ENCODE peak calls at places on chromosomes 11 and 22, in seven cellular contexts. O is RWPE2, M is tibial nerve, G is AG04449, R is MCF 10A, S is BE2C, Z is gastrocnemius medialis. T is an unnamed sample.

GRCh38 chr11:70307176-70307575 is 36.7 kb downstream of the PPFIA1 start:
- DNase-seq in O (no peak), S (no peak), Z (no peak), R (peak; percentile 4), G (no peak), M (no peak), T (peak; percentile 60)

GRCh38 chr22:35539487-35539886 is 1.1 kb upstream of the RASD2 start:
- DNase-seq in M (no peak), R (no peak), G (no peak), O (no peak), S (no peak), Z (no peak), T (no peak)

GRCh38 chr11:94791216-94791889 is 23.2 kb downstream of the AMOTL1 start:
- DNase-seq in O (no peak), G (no peak), M (no peak), Z (no peak), R (no peak), S (no peak), T (peak; percentile 71)

GRCh38 chr11:12591706-12592105 is 82.5 kb upstream of the TEAD1 start:
- DNase-seq in Z (no peak), M (no peak), O (no peak), R (no peak), G (no peak), S (peak; percentile 18), T (no peak)

GRCh38 chr11:10351768-10352641 is 47.1 kb downstream of the ADM start:
- DNase-seq in Z (peak; percentile 50), R (peak; percentile 55), O (no peak), S (peak; percentile 20), G (peak; percentile 74), M (no peak), T (peak; percentile 92)

GRCh38 chr22:49827307-49827852 is 293 bp downstream of the BRD1 start:
- DNase-seq in M (no peak), R (no peak), O (no peak), Z (no peak), G (no peak), S (no peak), T (peak; percentile 21)

GRCh38 chr11:47572715-47573255 is 6.0 kb downstream of the KBTBD4 start:
- DNase-seq in M (no peak), O (no peak), S (peak; percentile 43), Z (no peak), G (no peak), R (no peak), T (peak; percentile 43)

GRCh38 chr11:17846852-17847453 is 112.4 kb downstream of the KCNC1 start:
- DNase-seq in Z (peak; percentile 73), S (peak; percentile 19), O (no peak), M (no peak), G (no peak), R (peak; percentile 58), T (peak; percentile 81)

GRCh38 chr11:57302489-57302888 is 22.3 kb downstream of the TNKS1BP1 start:
- DNase-seq in Z (no peak), O (no peak), G (no peak), R (no peak), S (no peak), M (no peak), T (no peak)

GRCh38 chr22:43126506-43127165 is 16.1 kb downstream of the BIK start:
- DNase-seq in G (peak; percentile 38), O (peak; percentile 91), M (no peak), R (peak; percentile 79), Z (no peak), S (no peak), T (peak; percentile 83)

GRCh38 chr11:114384487-114384886 is 15.8 kb downstream of the C11orf71 start:
- DNase-seq in S (no peak), M (no peak), R (no peak), Z (no peak), O (no peak), G (no peak), T (no peak)

GRCh38 chr11:57776101-57776511 is 14.5 kb downstream of the CTNND1 start:
- DNase-seq in O (no peak), G (peak; percentile 78), Z (no peak), R (no peak), M (no peak), S (no peak), T (peak; percentile 74)

GRCh38 chr11:2762451-2762850 is 62.7 kb upstream of the KCNQ1OT1 start:
- DNase-seq in Z (no peak), G (no peak), R (no peak), M (no peak), O (no peak), S (no peak), T (no peak)

GRCh38 chr11:108224366-108224765 is 1.5 kb downstream of the ATM start:
- DNase-seq in M (no peak), Z (no peak), S (no peak), G (no peak), R (no peak), O (no peak), T (no peak)

GRCh38 chr11:9269492-9270030 is 4.4 kb upstream of the DENND5A start:
- DNase-seq in G (no peak), O (no peak), M (no peak), S (no peak), Z (no peak), R (no peak), T (peak; percentile 49)

GRCh38 chr22:30121988-30122387 is 41.7 kb downstream of the HORMAD2 start:
- DNase-seq in G (no peak), Z (no peak), M (no peak), R (no peak), O (no peak), S (no peak), T (no peak)

GRCh38 chr22:27135582-27135981 is 478.2 kb downstream of the MIAT start:
- DNase-seq in Z (no peak), S (no peak), G (no peak), R (peak; percentile 28), M (no peak), O (no peak), T (peak; percentile 65)

GRCh38 chr22:35480143-35480542 is 60.5 kb upstream of the RASD2 start:
- DNase-seq in M (no peak), Z (peak; percentile 48), S (peak; percentile 46), G (no peak), O (no peak), R (no peak), T (no peak)

GRCh38 chr22:42990131-42990838 is 24.7 kb downstream of the PACSIN2 start:
- DNase-seq in R (peak; percentile 91), Z (peak; percentile 75), O (peak; percentile 81), M (no peak), S (no peak), G (peak; percentile 63), T (peak; percentile 87)

GRCh38 chr11:16986434-16987204 is 27.6 kb downstream of the PLEKHA7 start:
- DNase-seq in S (no peak), Z (no peak), R (no peak), M (no peak), O (no peak), G (no peak), T (no peak)

GRCh38 chr22:48639021-48639795 is 1188.5 kb downstream of the BRD1 start:
- DNase-seq in S (no peak), R (no peak), M (no peak), Z (no peak), O (no peak), G (no peak), T (no peak)

GRCh38 chr11:1674194-1674878 is 22.7 kb upstream of the KRTAP5-6 start:
- DNase-seq in O (no peak), R (no peak), M (no peak), S (no peak), Z (no peak), G (no peak), T (no peak)

GRCh38 chr11:123302751-123303195 is 107.7 kb upstream of the CLMP start:
- DNase-seq in O (no peak), M (no peak), G (no peak), R (peak; percentile 9), Z (no peak), S (no peak), T (peak; percentile 55)

GRCh38 chr22:50705219-50705691 is 32.6 kb downstream of the SHANK3 start:
- DNase-seq in M (peak; percentile 20), Z (no peak), R (no peak), G (peak; percentile 16), S (peak; percentile 94), O (peak; percentile 42), T (peak; percentile 87)

GRCh38 chr22:46031561-46031960 is 54.6 kb upstream of the WNT7B start:
- DNase-seq in O (no peak), M (no peak), S (no peak), R (no peak), Z (no peak), G (no peak), T (no peak)

GRCh38 chr22:32527756-32528155 is 53.1 kb downstream of the FBXO7 start:
- DNase-seq in G (no peak), R (no peak), Z (no peak), O (no peak), M (no peak), S (peak; percentile 31), T (no peak)
- TF ChIP-seq CTCF in G (no peak), R (no peak), Z (no peak), O (no peak), M (no peak), S (no peak), T (no peak)

GRCh38 chr22:37019309-37020191 is at the start of the genes MPST and TST:
- DNase-seq in M (peak; percentile 51), S (peak; percentile 89), O (no peak), G (no peak), R (peak; percentile 62), Z (peak; percentile 74), T (peak; percentile 67)
- TF ChIP-seq CTCF in M (no peak), S (no peak), O (peak; percentile 4), G (no peak), R (no peak), Z (peak; percentile 18), T (no peak)

GRCh38 chr11:71372693-71373657 is 75.2 kb downstream of the DHCR7 start:
- DNase-seq in G (no peak), Z (no peak), M (no peak), S (no peak), R (peak; percentile 18), O (no peak), T (peak; percentile 56)
- TF ChIP-seq CTCF in G (peak; percentile 44), Z (no peak), M (peak; percentile 9), S (peak; percentile 11), R (peak; percentile 29), O (peak; percentile 66), T (peak; percentile 64)

GRCh38 chr22:32103648-32104326 is 55.3 kb downstream of the C22orf42 start:
- DNase-seq in O (no peak), G (no peak), Z (no peak), S (no peak), R (peak; percentile 17), M (no peak), T (peak; percentile 44)
- TF ChIP-seq CTCF in O (peak; percentile 48), G (no peak), Z (no peak), S (no peak), R (peak; percentile 45), M (no peak), T (peak; percentile 51)